ENCODE peak calls at places on chromosomes 13 and 19, in five cellular contexts. One of them, this sample, is unnamed.

GRCh38 chr13:73704587-73704986 is 429.6 kb downstream of the KLF12 start:
- DNase-seq in H54: no peak
- DNase-seq in mesothelial cell of epicardium: no peak
- DNase-seq in HS-27A: no peak
- DNase-seq in A549: no peak
- DNase-seq in this sample: no peak

GRCh38 chr19:18951721-18952281 is 10.8 kb upstream of the HOMER3 start:
- DNase-seq in H54: no peak
- DNase-seq in mesothelial cell of epicardium: no peak
- DNase-seq in HS-27A: no peak
- DNase-seq in A549: no peak
- DNase-seq in this sample: no peak

GRCh38 chr19:5695649-5696195 is 5.6 kb downstream of the RPL36 start:
- DNase-seq in H54: no peak
- DNase-seq in mesothelial cell of epicardium: no peak
- DNase-seq in HS-27A: no peak
- DNase-seq in A549: no peak
- DNase-seq in this sample: no peak

GRCh38 chr19:17346109-17346671 is 8.8 kb downstream of the GTPBP3 start:
- DNase-seq in H54: no peak
- DNase-seq in mesothelial cell of epicardium: no peak
- DNase-seq in HS-27A: no peak
- DNase-seq in A549: peak
- DNase-seq in this sample: peak

GRCh38 chr13:74871671-74872070 is 610.3 kb downstream of the TBC1D4 start:
- DNase-seq in H54: no peak
- DNase-seq in mesothelial cell of epicardium: no peak
- DNase-seq in HS-27A: no peak
- DNase-seq in A549: no peak
- DNase-seq in this sample: no peak

GRCh38 chr13:91133941-91134772 is 213.3 kb upstream of the MIR17HG start:
- DNase-seq in H54: peak
- DNase-seq in mesothelial cell of epicardium: no peak
- DNase-seq in HS-27A: peak
- DNase-seq in A549: peak
- DNase-seq in this sample: peak

GRCh38 chr19:8366961-8367326 is 3.0 kb downstream of the ANGPTL4 start:
- DNase-seq in H54: no peak
- DNase-seq in mesothelial cell of epicardium: peak
- DNase-seq in HS-27A: no peak
- DNase-seq in A549: no peak
- DNase-seq in this sample: no peak

GRCh38 chr19:58319241-58319640 is 7.6 kb upstream of the ZSCAN22 start:
- DNase-seq in H54: no peak
- DNase-seq in mesothelial cell of epicardium: no peak
- DNase-seq in HS-27A: no peak
- DNase-seq in A549: no peak
- DNase-seq in this sample: no peak

GRCh38 chr13:66402546-66402945 is 827.6 kb downstream of the PCDH9 start:
- DNase-seq in H54: no peak
- DNase-seq in mesothelial cell of epicardium: no peak
- DNase-seq in HS-27A: no peak
- DNase-seq in A549: no peak
- DNase-seq in this sample: no peak

GRCh38 chr13:77918391-77919261 is at the start of gene EDNRB:
- DNase-seq in H54: no peak
- DNase-seq in mesothelial cell of epicardium: no peak
- DNase-seq in HS-27A: no peak
- DNase-seq in A549: peak
- DNase-seq in this sample: peak

GRCh38 chr19:1483979-1484428 is 5.0 kb upstream of the C19orf25 start:
- DNase-seq in H54: no peak
- DNase-seq in mesothelial cell of epicardium: no peak
- DNase-seq in HS-27A: no peak
- DNase-seq in A549: no peak
- DNase-seq in this sample: no peak

GRCh38 chr13:59468396-59468795 is 695.3 kb downstream of the DIAPH3 start:
- DNase-seq in H54: no peak
- DNase-seq in mesothelial cell of epicardium: no peak
- DNase-seq in HS-27A: no peak
- DNase-seq in A549: no peak
- DNase-seq in this sample: no peak

GRCh38 chr13:25352806-25353205 is 19.0 kb upstream of the ATP8A2 start:
- DNase-seq in H54: no peak
- DNase-seq in mesothelial cell of epicardium: no peak
- DNase-seq in HS-27A: no peak
- DNase-seq in A549: no peak
- DNase-seq in this sample: no peak

GRCh38 chr19:29678484-29679106 is 13.3 kb downstream of the PLEKHF1 start:
- DNase-seq in H54: no peak
- DNase-seq in mesothelial cell of epicardium: no peak
- DNase-seq in HS-27A: no peak
- DNase-seq in A549: no peak
- DNase-seq in this sample: peak

GRCh38 chr13:51829236-51829899 is 15.6 kb downstream of the TMEM272 start:
- DNase-seq in H54: no peak
- DNase-seq in mesothelial cell of epicardium: no peak
- DNase-seq in HS-27A: no peak
- DNase-seq in A549: no peak
- DNase-seq in this sample: no peak

GRCh38 chr13:108993346-108993745 is 363.9 kb downstream of the MYO16 start:
- DNase-seq in H54: no peak
- DNase-seq in mesothelial cell of epicardium: no peak
- DNase-seq in HS-27A: no peak
- DNase-seq in A549: no peak
- DNase-seq in this sample: no peak

GRCh38 chr19:30322641-30323320 is 49.4 kb upstream of the ZNF536 start:
- DNase-seq in H54: no peak
- DNase-seq in mesothelial cell of epicardium: no peak
- DNase-seq in HS-27A: no peak
- DNase-seq in A549: no peak
- DNase-seq in this sample: no peak

This sample was measured in posterior cingulate gyrus.